ENCODE peak calls at places on chromosomes 13 and 19, in ten cellular contexts. One of them, this sample, is unnamed.

GRCh38 chr19:51694318-51695085 is 1.4 kb downstream of the SPACA6 start:
- DNase-seq in Peyer's patch: no peak
- DNase-seq in activated CD8-positive, alpha-beta memory T cell treated with anti-CD3 and anti-CD28 coated beads, Interleukin-2, amount 10 ng/mL, durations not matched to agents 7 days and 5 days: peak
- DNase-seq in stimulated activated CD8-positive, alpha-beta memory T cell treated with anti-CD3 and anti-CD28 coated beads, Interleukin-2, amount 100 ng/mL, for 48 hours: no peak
- DNase-seq in HTR-8/SVneo: no peak
- DNase-seq in stimulated activated CD4-positive, alpha-beta T cell treated with anti-CD3 and anti-CD28 coated beads, Interleukin-4, amount 100 ng/mL, for 48 hours: no peak
- DNase-seq in ascending aorta: no peak
- DNase-seq in foreskin keratinocyte: no peak
- DNase-seq in activated CD4-positive, alpha-beta T cell treated with anti-CD3 and anti-CD28 coated beads, Interleukin-2, amount 10 ng/mL, durations not matched to agents 7 days and 5 days: no peak
- DNase-seq in heart left ventricle: no peak
- DNase-seq in this sample: no peak

GRCh38 chr13:20814224-20814910 is 40.6 kb upstream of the EEF1AKMT1 start:
- DNase-seq in Peyer's patch: peak
- DNase-seq in activated CD8-positive, alpha-beta memory T cell treated with anti-CD3 and anti-CD28 coated beads, Interleukin-2, amount 10 ng/mL, durations not matched to agents 7 days and 5 days: no peak
- DNase-seq in stimulated activated CD8-positive, alpha-beta memory T cell treated with anti-CD3 and anti-CD28 coated beads, Interleukin-2, amount 100 ng/mL, for 48 hours: no peak
- DNase-seq in HTR-8/SVneo: peak
- DNase-seq in stimulated activated CD4-positive, alpha-beta T cell treated with anti-CD3 and anti-CD28 coated beads, Interleukin-4, amount 100 ng/mL, for 48 hours: no peak
- DNase-seq in ascending aorta: peak
- DNase-seq in foreskin keratinocyte: peak
- DNase-seq in activated CD4-positive, alpha-beta T cell treated with anti-CD3 and anti-CD28 coated beads, Interleukin-2, amount 10 ng/mL, durations not matched to agents 7 days and 5 days: no peak
- DNase-seq in heart left ventricle: peak
- DNase-seq in this sample: peak

GRCh38 chr19:31718041-31718440 is 368.8 kb upstream of the TSHZ3 start:
- DNase-seq in Peyer's patch: no peak
- DNase-seq in activated CD8-positive, alpha-beta memory T cell treated with anti-CD3 and anti-CD28 coated beads, Interleukin-2, amount 10 ng/mL, durations not matched to agents 7 days and 5 days: no peak
- DNase-seq in stimulated activated CD8-positive, alpha-beta memory T cell treated with anti-CD3 and anti-CD28 coated beads, Interleukin-2, amount 100 ng/mL, for 48 hours: no peak
- DNase-seq in HTR-8/SVneo: no peak
- DNase-seq in stimulated activated CD4-positive, alpha-beta T cell treated with anti-CD3 and anti-CD28 coated beads, Interleukin-4, amount 100 ng/mL, for 48 hours: no peak
- DNase-seq in ascending aorta: no peak
- DNase-seq in foreskin keratinocyte: peak
- DNase-seq in activated CD4-positive, alpha-beta T cell treated with anti-CD3 and anti-CD28 coated beads, Interleukin-2, amount 10 ng/mL, durations not matched to agents 7 days and 5 days: no peak
- DNase-seq in heart left ventricle: no peak
- DNase-seq in this sample: no peak

GRCh38 chr13:78265098-78265497 is 338.3 kb downstream of the POU4F1 start:
- DNase-seq in Peyer's patch: no peak
- DNase-seq in activated CD8-positive, alpha-beta memory T cell treated with anti-CD3 and anti-CD28 coated beads, Interleukin-2, amount 10 ng/mL, durations not matched to agents 7 days and 5 days: no peak
- DNase-seq in stimulated activated CD8-positive, alpha-beta memory T cell treated with anti-CD3 and anti-CD28 coated beads, Interleukin-2, amount 100 ng/mL, for 48 hours: no peak
- DNase-seq in HTR-8/SVneo: no peak
- DNase-seq in stimulated activated CD4-positive, alpha-beta T cell treated with anti-CD3 and anti-CD28 coated beads, Interleukin-4, amount 100 ng/mL, for 48 hours: no peak
- DNase-seq in ascending aorta: no peak
- DNase-seq in foreskin keratinocyte: no peak
- DNase-seq in activated CD4-positive, alpha-beta T cell treated with anti-CD3 and anti-CD28 coated beads, Interleukin-2, amount 10 ng/mL, durations not matched to agents 7 days and 5 days: no peak
- DNase-seq in heart left ventricle: no peak
- DNase-seq in this sample: no peak

GRCh38 chr19:36136975-36137686 is 2.7 kb upstream of the CAPNS1 start:
- DNase-seq in Peyer's patch: no peak
- DNase-seq in activated CD8-positive, alpha-beta memory T cell treated with anti-CD3 and anti-CD28 coated beads, Interleukin-2, amount 10 ng/mL, durations not matched to agents 7 days and 5 days: no peak
- DNase-seq in stimulated activated CD8-positive, alpha-beta memory T cell treated with anti-CD3 and anti-CD28 coated beads, Interleukin-2, amount 100 ng/mL, for 48 hours: no peak
- DNase-seq in HTR-8/SVneo: peak
- DNase-seq in stimulated activated CD4-positive, alpha-beta T cell treated with anti-CD3 and anti-CD28 coated beads, Interleukin-4, amount 100 ng/mL, for 48 hours: no peak
- DNase-seq in ascending aorta: peak
- DNase-seq in foreskin keratinocyte: peak
- DNase-seq in activated CD4-positive, alpha-beta T cell treated with anti-CD3 and anti-CD28 coated beads, Interleukin-2, amount 10 ng/mL, durations not matched to agents 7 days and 5 days: no peak
- DNase-seq in heart left ventricle: peak
- DNase-seq in this sample: peak

GRCh38 chr19:8525401-8525684 is 11.4 kb upstream of the ZNF414 start:
- DNase-seq in Peyer's patch: no peak
- DNase-seq in activated CD8-positive, alpha-beta memory T cell treated with anti-CD3 and anti-CD28 coated beads, Interleukin-2, amount 10 ng/mL, durations not matched to agents 7 days and 5 days: no peak
- DNase-seq in stimulated activated CD8-positive, alpha-beta memory T cell treated with anti-CD3 and anti-CD28 coated beads, Interleukin-2, amount 100 ng/mL, for 48 hours: no peak
- DNase-seq in HTR-8/SVneo: no peak
- DNase-seq in stimulated activated CD4-positive, alpha-beta T cell treated with anti-CD3 and anti-CD28 coated beads, Interleukin-4, amount 100 ng/mL, for 48 hours: no peak
- DNase-seq in ascending aorta: no peak
- DNase-seq in foreskin keratinocyte: no peak
- DNase-seq in activated CD4-positive, alpha-beta T cell treated with anti-CD3 and anti-CD28 coated beads, Interleukin-2, amount 10 ng/mL, durations not matched to agents 7 days and 5 days: no peak
- DNase-seq in heart left ventricle: no peak
- DNase-seq in this sample: no peak

GRCh38 chr13:29502391-29503008 is 93.0 kb downstream of the SLC7A1 start:
- DNase-seq in Peyer's patch: no peak
- DNase-seq in activated CD8-positive, alpha-beta memory T cell treated with anti-CD3 and anti-CD28 coated beads, Interleukin-2, amount 10 ng/mL, durations not matched to agents 7 days and 5 days: no peak
- DNase-seq in stimulated activated CD8-positive, alpha-beta memory T cell treated with anti-CD3 and anti-CD28 coated beads, Interleukin-2, amount 100 ng/mL, for 48 hours: no peak
- DNase-seq in HTR-8/SVneo: no peak
- DNase-seq in stimulated activated CD4-positive, alpha-beta T cell treated with anti-CD3 and anti-CD28 coated beads, Interleukin-4, amount 100 ng/mL, for 48 hours: no peak
- DNase-seq in ascending aorta: no peak
- DNase-seq in foreskin keratinocyte: no peak
- DNase-seq in activated CD4-positive, alpha-beta T cell treated with anti-CD3 and anti-CD28 coated beads, Interleukin-2, amount 10 ng/mL, durations not matched to agents 7 days and 5 days: no peak
- DNase-seq in heart left ventricle: no peak
- DNase-seq in this sample: no peak

GRCh38 chr19:13097331-13098258 is 5.1 kb downstream of the LYL1 start:
- DNase-seq in Peyer's patch: peak
- DNase-seq in activated CD8-positive, alpha-beta memory T cell treated with anti-CD3 and anti-CD28 coated beads, Interleukin-2, amount 10 ng/mL, durations not matched to agents 7 days and 5 days: no peak
- DNase-seq in stimulated activated CD8-positive, alpha-beta memory T cell treated with anti-CD3 and anti-CD28 coated beads, Interleukin-2, amount 100 ng/mL, for 48 hours: no peak
- DNase-seq in HTR-8/SVneo: no peak
- DNase-seq in stimulated activated CD4-positive, alpha-beta T cell treated with anti-CD3 and anti-CD28 coated beads, Interleukin-4, amount 100 ng/mL, for 48 hours: no peak
- DNase-seq in ascending aorta: peak
- DNase-seq in foreskin keratinocyte: no peak
- DNase-seq in activated CD4-positive, alpha-beta T cell treated with anti-CD3 and anti-CD28 coated beads, Interleukin-2, amount 10 ng/mL, durations not matched to agents 7 days and 5 days: no peak
- DNase-seq in heart left ventricle: peak
- DNase-seq in this sample: no peak

GRCh38 chr19:20351244-20351643 is 184.2 kb downstream of the ZNF486 start:
- DNase-seq in Peyer's patch: no peak
- DNase-seq in activated CD8-positive, alpha-beta memory T cell treated with anti-CD3 and anti-CD28 coated beads, Interleukin-2, amount 10 ng/mL, durations not matched to agents 7 days and 5 days: no peak
- DNase-seq in stimulated activated CD8-positive, alpha-beta memory T cell treated with anti-CD3 and anti-CD28 coated beads, Interleukin-2, amount 100 ng/mL, for 48 hours: no peak
- DNase-seq in HTR-8/SVneo: no peak
- DNase-seq in stimulated activated CD4-positive, alpha-beta T cell treated with anti-CD3 and anti-CD28 coated beads, Interleukin-4, amount 100 ng/mL, for 48 hours: no peak
- DNase-seq in ascending aorta: no peak
- DNase-seq in foreskin keratinocyte: no peak
- DNase-seq in activated CD4-positive, alpha-beta T cell treated with anti-CD3 and anti-CD28 coated beads, Interleukin-2, amount 10 ng/mL, durations not matched to agents 7 days and 5 days: no peak
- DNase-seq in heart left ventricle: no peak
- DNase-seq in this sample: no peak

GRCh38 chr13:24627864-24628418 is 52.3 kb upstream of the ATP12A start:
- DNase-seq in Peyer's patch: no peak
- DNase-seq in activated CD8-positive, alpha-beta memory T cell treated with anti-CD3 and anti-CD28 coated beads, Interleukin-2, amount 10 ng/mL, durations not matched to agents 7 days and 5 days: no peak
- DNase-seq in stimulated activated CD8-positive, alpha-beta memory T cell treated with anti-CD3 and anti-CD28 coated beads, Interleukin-2, amount 100 ng/mL, for 48 hours: no peak
- DNase-seq in HTR-8/SVneo: no peak
- DNase-seq in stimulated activated CD4-positive, alpha-beta T cell treated with anti-CD3 and anti-CD28 coated beads, Interleukin-4, amount 100 ng/mL, for 48 hours: no peak
- DNase-seq in ascending aorta: no peak
- DNase-seq in foreskin keratinocyte: no peak
- DNase-seq in activated CD4-positive, alpha-beta T cell treated with anti-CD3 and anti-CD28 coated beads, Interleukin-2, amount 10 ng/mL, durations not matched to agents 7 days and 5 days: no peak
- DNase-seq in heart left ventricle: no peak
- DNase-seq in this sample: no peak

GRCh38 chr13:107807306-107808073 is 407.8 kb downstream of the LIG4 start:
- DNase-seq in Peyer's patch: no peak
- DNase-seq in activated CD8-positive, alpha-beta memory T cell treated with anti-CD3 and anti-CD28 coated beads, Interleukin-2, amount 10 ng/mL, durations not matched to agents 7 days and 5 days: no peak
- DNase-seq in stimulated activated CD8-positive, alpha-beta memory T cell treated with anti-CD3 and anti-CD28 coated beads, Interleukin-2, amount 100 ng/mL, for 48 hours: no peak
- DNase-seq in HTR-8/SVneo: no peak
- DNase-seq in stimulated activated CD4-positive, alpha-beta T cell treated with anti-CD3 and anti-CD28 coated beads, Interleukin-4, amount 100 ng/mL, for 48 hours: no peak
- DNase-seq in ascending aorta: no peak
- DNase-seq in foreskin keratinocyte: no peak
- DNase-seq in activated CD4-positive, alpha-beta T cell treated with anti-CD3 and anti-CD28 coated beads, Interleukin-2, amount 10 ng/mL, durations not matched to agents 7 days and 5 days: no peak
- DNase-seq in heart left ventricle: no peak
- DNase-seq in this sample: peak

GRCh38 chr13:73715114-73715909 is 418.9 kb downstream of the KLF12 start:
- DNase-seq in Peyer's patch: peak
- DNase-seq in activated CD8-positive, alpha-beta memory T cell treated with anti-CD3 and anti-CD28 coated beads, Interleukin-2, amount 10 ng/mL, durations not matched to agents 7 days and 5 days: peak
- DNase-seq in stimulated activated CD8-positive, alpha-beta memory T cell treated with anti-CD3 and anti-CD28 coated beads, Interleukin-2, amount 100 ng/mL, for 48 hours: no peak
- DNase-seq in HTR-8/SVneo: no peak
- DNase-seq in stimulated activated CD4-positive, alpha-beta T cell treated with anti-CD3 and anti-CD28 coated beads, Interleukin-4, amount 100 ng/mL, for 48 hours: no peak
- DNase-seq in ascending aorta: no peak
- DNase-seq in foreskin keratinocyte: peak
- DNase-seq in activated CD4-positive, alpha-beta T cell treated with anti-CD3 and anti-CD28 coated beads, Interleukin-2, amount 10 ng/mL, durations not matched to agents 7 days and 5 days: peak
- DNase-seq in heart left ventricle: no peak
- DNase-seq in this sample: no peak

GRCh38 chr13:33571618-33572017 is 246.3 kb upstream of the RFC3 start:
- DNase-seq in Peyer's patch: no peak
- DNase-seq in activated CD8-positive, alpha-beta memory T cell treated with anti-CD3 and anti-CD28 coated beads, Interleukin-2, amount 10 ng/mL, durations not matched to agents 7 days and 5 days: no peak
- DNase-seq in stimulated activated CD8-positive, alpha-beta memory T cell treated with anti-CD3 and anti-CD28 coated beads, Interleukin-2, amount 100 ng/mL, for 48 hours: no peak
- DNase-seq in HTR-8/SVneo: no peak
- DNase-seq in stimulated activated CD4-positive, alpha-beta T cell treated with anti-CD3 and anti-CD28 coated beads, Interleukin-4, amount 100 ng/mL, for 48 hours: no peak
- DNase-seq in ascending aorta: no peak
- DNase-seq in foreskin keratinocyte: no peak
- DNase-seq in activated CD4-positive, alpha-beta T cell treated with anti-CD3 and anti-CD28 coated beads, Interleukin-2, amount 10 ng/mL, durations not matched to agents 7 days and 5 days: no peak
- DNase-seq in heart left ventricle: no peak
- DNase-seq in this sample: no peak

This sample was measured in NCI-H226.